ENCODE peak calls at places on chromosomes 1 and 21, in four cellular contexts. G is NCI-H2029 treated with DMSO at 0.1 percent for 48 hours, T is HuH-7.5, M is left cardiac atrium. V is an unnamed sample.

GRCh38 chr1:58895559-58896135 is 111.8 kb upstream of the JUN start:
- DNase-seq in M (no peak), T (no peak), G (no peak), V (no peak)

GRCh38 chr1:39046811-39047210 is 20.7 kb downstream of the NDUFS5 start:
- DNase-seq in G (no peak), M (no peak), T (no peak), V (no peak)

GRCh38 chr1:216705686-216706085 is 17.5 kb downstream of the ESRRG start:
- DNase-seq in M (no peak), T (no peak), G (no peak), V (no peak)

GRCh38 chr1:154419620-154420020 is 14.5 kb downstream of the IL6R start:
- DNase-seq in M (peak; percentile 91), G (no peak), T (no peak), V (no peak)

GRCh38 chr1:17892851-17893250 is 137.7 kb downstream of the ACTL8 start:
- DNase-seq in G (no peak), M (no peak), T (no peak), V (no peak)

GRCh38 chr1:204123376-204123775 is 28.5 kb downstream of the ETNK2 start:
- DNase-seq in G (no peak), T (peak; percentile 67), M (no peak), V (no peak)

GRCh38 chr1:72557446-72558049 is 275.2 kb upstream of the NEGR1 start:
- DNase-seq in G (no peak), M (no peak), T (peak; percentile 1), V (no peak)

GRCh38 chr21:29939859-29940245 is at the start of gene GRIK1:
- DNase-seq in G (peak; percentile 17), T (no peak), M (no peak), V (no peak)

GRCh38 chr1:39901486-39902120 is at the start of gene MYCL:
- DNase-seq in G (peak; percentile 100), T (peak; percentile 82), M (peak; percentile 59), V (peak; percentile 87)

GRCh38 chr1:238589843-238590435 is 699.2 kb upstream of the ZP4 start:
- DNase-seq in T (no peak), M (no peak), G (no peak), V (no peak)

GRCh38 chr21:42456457-42456856 is 39.6 kb downstream of the RSPH1 start:
- DNase-seq in G (no peak), M (no peak), T (no peak), V (no peak)

GRCh38 chr1:55589656-55590297 is 374.6 kb upstream of the USP24 start:
- DNase-seq in M (peak; percentile 51), T (no peak), G (no peak), V (no peak)

GRCh38 chr21:27423906-27424595 is 457.2 kb upstream of the ADAMTS5 start:
- DNase-seq in T (no peak), M (no peak), G (no peak), V (no peak)

GRCh38 chr1:156367386-156368156 is 1.4 kb upstream of the RHBG start:
- DNase-seq in G (no peak), T (no peak), M (no peak), V (no peak)

GRCh38 chr1:230240446-230241076 is 173.5 kb downstream of the GALNT2 start:
- DNase-seq in T (no peak), G (no peak), M (no peak), V (no peak)

GRCh38 chr1:29700522-29700921 is 464.2 kb downstream of the PTPRU start:
- DNase-seq in M (no peak), T (no peak), G (no peak), V (no peak)

GRCh38 chr1:26705788-26706237 is 10.0 kb downstream of the ARID1A start:
- DNase-seq in G (no peak), M (no peak), T (no peak), V (no peak)

GRCh38 chr1:36871146-36871971 is 163.0 kb downstream of the GRIK3 start:
- DNase-seq in M (no peak), T (no peak), G (no peak), V (no peak)

GRCh38 chr1:171655215-171656116 is 3.0 kb upstream of the MYOC start:
- DNase-seq in M (peak; percentile 85), G (no peak), T (no peak), V (peak; percentile 16)

GRCh38 chr1:77283701-77284425 is 2.0 kb downstream of the AK5 start:
- DNase-seq in T (no peak), G (no peak), M (no peak), V (no peak)

GRCh38 chr1:83637586-83637985 is 361.3 kb downstream of the TTLL7 start:
- DNase-seq in T (no peak), G (no peak), M (no peak), V (no peak)

GRCh38 chr1:35564037-35564883 is 6.7 kb downstream of the NCDN start:
- DNase-seq in M (peak; percentile 86), T (peak; percentile 93), G (no peak), V (peak; percentile 40)

GRCh38 chr1:25223471-25223870 is 8.8 kb downstream of the SYF2 start:
- DNase-seq in M (no peak), T (no peak), G (no peak), V (no peak)

GRCh38 chr1:207003216-207003615 is 29.3 kb downstream of the C1orf116 start:
- DNase-seq in M (no peak), T (no peak), G (no peak), V (no peak)

GRCh38 chr1:20787100-20787774 is at the start of gene HP1BP3:
- DNase-seq in G (peak; percentile 8), T (peak; percentile 58), M (peak; percentile 76), V (peak; percentile 63)

GRCh38 chr1:200029624-200030074 is 2.1 kb downstream of the NR5A2 start:
- DNase-seq in M (no peak), T (no peak), G (no peak), V (no peak)

GRCh38 chr1:156556354-156556753 is 16.0 kb downstream of the IQGAP3 start:
- DNase-seq in M (no peak), T (no peak), G (no peak), V (no peak)

GRCh38 chr1:57800341-57800740 is 376.5 kb upstream of the DAB1 start:
- DNase-seq in M (no peak), G (no peak), T (no peak), V (no peak)

GRCh38 chr1:76023669-76024407 is 50.7 kb upstream of the ST6GALNAC3 start:
- DNase-seq in M (no peak), T (no peak), G (no peak), V (no peak)

GRCh38 chr1:186125035-186125434 is 250.0 kb downstream of the TPR start:
- DNase-seq in G (no peak), M (no peak), T (no peak), V (no peak)

GRCh38 chr1:206690516-206690915 is 5.8 kb downstream of the MAPKAPK2 start:
- DNase-seq in M (peak; percentile 62), G (no peak), T (no peak), V (no peak)

GRCh38 chr1:207913951-207914350 is 3.0 kb upstream of the CD34 start:
- DNase-seq in T (no peak), G (no peak), M (no peak), V (no peak)

GRCh38 chr1:16122361-16122881 is 33.4 kb downstream of the EPHA2 start:
- DNase-seq in T (no peak), M (no peak), G (no peak), V (no peak)

V was measured in HAP-1.